ENCODE peak calls at places on chromosomes 16 and 17, in four cellular contexts. Z, W, D and N are unnamed samples.
A peak's percentile ranks its signal among the peaks of the same experiment; 100 is the strongest.

GRCh38 chr17:68568581-68568980 is 32.6 kb downstream of the FAM20A start:
- DNase-seq in Z (no peak), W (no peak), D (no peak), N (no peak)

GRCh38 chr17:82088838-82089722 is 9.0 kb downstream of the FASN start:
- DNase-seq in Z (no peak), W (no peak), D (no peak), N (no peak)

GRCh38 chr17:39209317-39210092 is 9.4 kb downstream of the RPL19 start:
- DNase-seq in Z (peak; percentile 43), W (peak; percentile 43), D (peak; percentile 47), N (no peak)

GRCh38 chr17:72219136-72219823 is 98.5 kb downstream of the SOX9 start:
- DNase-seq in Z (no peak), W (no peak), D (no peak), N (no peak)

GRCh38 chr17:55577011-55577586 is 65.8 kb upstream of the SMIM36 start:
- DNase-seq in Z (peak; percentile 70), W (peak; percentile 95), D (peak; percentile 40), N (peak; percentile 55)

GRCh38 chr17:74332763-74333220 is 6.8 kb downstream of the KIF19 start:
- DNase-seq in Z (no peak), W (no peak), D (peak; percentile 45), N (no peak)

GRCh38 chr16:20905576-20905975 is 5.0 kb downstream of the LYRM1 start:
- DNase-seq in Z (no peak), W (no peak), D (no peak), N (no peak)

GRCh38 chr16:27242868-27243590 is 25.5 kb downstream of the NSMCE1 start:
- DNase-seq in Z (peak; percentile 81), W (peak; percentile 95), D (no peak), N (no peak)

GRCh38 chr17:38619451-38619795 is 13.7 kb upstream of the SRCIN1 start:
- DNase-seq in Z (no peak), W (no peak), D (no peak), N (peak; percentile 3)

DNA sequence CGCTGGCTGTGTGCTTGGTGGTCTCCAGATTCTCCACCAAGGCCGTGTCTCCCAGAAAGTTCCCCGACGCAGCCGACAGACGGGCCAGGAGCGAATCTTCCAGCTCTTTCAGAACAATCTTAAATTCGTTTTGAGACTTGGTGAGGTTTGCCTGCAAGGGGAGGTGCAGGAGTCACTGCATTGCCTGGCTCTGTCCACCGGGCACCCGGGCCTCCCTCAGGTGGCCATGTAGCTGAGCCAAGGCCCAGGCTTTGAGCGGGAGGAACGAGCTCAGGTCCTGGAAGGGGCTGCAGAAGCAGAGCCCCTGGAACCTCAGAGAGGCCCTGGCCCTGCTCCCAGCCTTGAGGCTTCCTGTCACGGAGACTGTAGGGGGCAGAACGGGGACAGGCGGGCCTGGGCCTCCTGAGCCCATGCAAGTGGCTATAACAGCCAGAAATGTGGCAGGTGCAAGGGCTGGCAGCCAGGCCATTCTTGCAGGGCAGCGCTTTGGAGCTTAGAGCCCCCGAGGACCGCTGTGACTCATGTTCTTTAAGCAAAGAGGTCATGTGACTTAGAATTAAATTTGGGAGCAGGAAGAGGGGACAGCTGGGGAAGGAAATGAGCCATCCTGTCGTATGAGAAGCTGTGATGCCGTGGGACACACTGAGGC is 72.4 kb downstream of the PGS1 start:
- DNase-seq in Z (no peak), W (no peak), D (no peak), N (no peak)
- TF ChIP-seq CTCF in Z (no peak), W (no peak), D (no peak), N (no peak)

GRCh38 chr17:50422738-50423137 is 3.3 kb upstream of the ACSF2 start:
- DNase-seq in Z (no peak), W (no peak), D (no peak), N (no peak)
- TF ChIP-seq CTCF in Z (no peak), W (no peak), D (no peak), N (no peak)

GRCh38 chr16:57628782-57629181 is 352 bp downstream of the ADGRG1 start:
- DNase-seq in Z (no peak), W (no peak), D (no peak), N (no peak)

GRCh38 chr16:57626420-57627170 is 1.8 kb upstream of the ADGRG1 start:
- DNase-seq in Z (no peak), W (no peak), D (no peak), N (no peak)

GRCh38 chr16:57628008-57628781 is at the start of gene ADGRG1:
- DNase-seq in Z (peak; percentile 87), W (peak; percentile 94), D (no peak), N (peak; percentile 62)

GRCh38 chr16:57624806-57625500 is 3.5 kb upstream of the ADGRG1 start:
- DNase-seq in Z (peak; percentile 31), W (no peak), D (no peak), N (no peak)

GRCh38 chr16:57627184-57627871 is 1.1 kb upstream of the ADGRG1 start:
- DNase-seq in Z (peak; percentile 80), W (peak; percentile 89), D (no peak), N (no peak)
- TF ChIP-seq CTCF in Z (peak; percentile 48), W (peak; percentile 50), D (no peak), N (no peak)

GRCh38 chr17:77227461-77228223 is 86.9 kb downstream of the SEC14L1 start:
- DNase-seq in Z (no peak), W (no peak), D (no peak), N (no peak)
- TF ChIP-seq CTCF in Z (no peak), W (no peak), D (no peak), N (no peak)

GRCh38 chr17:79834575-79835469 is 4.4 kb downstream of the CBX4 start:
- DNase-seq in Z (no peak), W (no peak), D (peak; percentile 47), N (peak; percentile 68)
- TF ChIP-seq CTCF in Z (peak; percentile 56), W (peak; percentile 75), D (peak; percentile 67), N (peak; percentile 53)

GRCh38 chr16:67683767-67684166 is 17.2 kb downstream of the C16orf86 start:
- DNase-seq in Z (no peak), W (no peak), D (no peak), N (no peak)
- TF ChIP-seq CTCF in Z (no peak), W (no peak), D (no peak), N (no peak)

GRCh38 chr16:2429037-2429770 is at the start of gene CCNF:
- DNase-seq in Z (peak; percentile 93), W (peak; percentile 96), D (peak; percentile 99), N (peak; percentile 100)
- TF ChIP-seq CTCF in Z (no peak), W (peak; percentile 1), D (no peak), N (no peak)